ENCODE peak calls at places on chromosomes 16 and 17, in seven cellular contexts. Y is HFFc6, O is GM20000, S is astrocyte of the cerebellum, Q is BJ, P is glutamatergic neuron, D is retinal pigment epithelial cell. F is an unnamed sample.

GRCh38 chr16:67917852-67918236 is 13.8 kb downstream of the CTRL start:
- DNase-seq in O (no peak), D (no peak), P (no peak), Q (no peak), Y (peak), S (no peak), F (peak)

GRCh38 chr17:8887834-8888703 is 20.6 kb upstream of the PIK3R6 start:
- DNase-seq in O (no peak), D (no peak), S (no peak), Q (no peak), P (peak), Y (peak), F (no peak)

GRCh38 chr17:15945493-15946209 is 721 bp downstream of the ADORA2B start:
- DNase-seq in Q (no peak), S (no peak), O (peak), D (no peak), Y (no peak), P (no peak), F (no peak)

GRCh38 chr17:44176671-44177501 is 6.4 kb downstream of the ASB16 start:
- DNase-seq in Q (no peak), Y (no peak), O (no peak), D (no peak), S (no peak), P (no peak), F (no peak)

GRCh38 chr16:66880288-66881013 is at the start of gene PDP2:
- DNase-seq in O (peak), P (peak), D (peak), Y (peak), S (peak), Q (no peak), F (peak)

GRCh38 chr17:17999364-18000007 is 26.8 kb downstream of the DRC3 start:
- DNase-seq in O (no peak), Q (no peak), Y (no peak), S (no peak), P (no peak), D (no peak), F (no peak)

GRCh38 chr16:84444476-84444875 is 60.0 kb downstream of the MEAK7 start:
- DNase-seq in Y (no peak), D (no peak), O (no peak), Q (no peak), P (no peak), S (no peak), F (no peak)

GRCh38 chr16:29808219-29808900 is 2.0 kb downstream of the MAZ start:
- DNase-seq in S (no peak), Q (no peak), O (no peak), D (no peak), Y (no peak), P (no peak), F (no peak)

GRCh38 chr16:53166099-53166498 is 111.3 kb downstream of the CHD9 start:
- DNase-seq in Q (no peak), P (no peak), O (no peak), S (no peak), Y (no peak), D (peak), F (no peak)

GRCh38 chr16:1271380-1271749 is 15.5 kb downstream of the TPSD1 start:
- DNase-seq in Q (no peak), Y (no peak), S (no peak), D (no peak), O (no peak), P (no peak), F (no peak)

GRCh38 chr17:5226940-5227878 is 7.5 kb downstream of the SCIMP start:
- DNase-seq in P (no peak), Q (no peak), Y (no peak), S (no peak), O (peak), D (no peak), F (no peak)

GRCh38 chr16:27951752-27952151 is 111.8 kb downstream of the GSG1L start:
- DNase-seq in P (no peak), D (no peak), Q (no peak), Y (peak), S (no peak), O (no peak), F (peak)

GRCh38 chr17:66580601-66581385 is 254.1 kb upstream of the CACNG5 start:
- DNase-seq in Y (peak), S (no peak), O (no peak), D (no peak), P (no peak), Q (peak), F (no peak)

GRCh38 chr16:72597938-72598337 is 426.0 kb upstream of the PMFBP1 start:
- DNase-seq in P (no peak), S (no peak), D (no peak), O (no peak), Y (no peak), Q (no peak), F (no peak)

GRCh38 chr17:17818088-17818526 is 18.7 kb downstream of the SREBF1 start:
- DNase-seq in S (no peak), Y (peak), O (peak), P (no peak), D (no peak), Q (no peak), F (no peak)

GRCh38 chr17:65229596-65229995 is 92.4 kb downstream of the RGS9 start:
- DNase-seq in Y (no peak), Q (no peak), D (no peak), O (no peak), P (no peak), S (no peak), F (no peak)

GRCh38 chr17:65231662-65232335 is 94.6 kb downstream of the RGS9 start:
- DNase-seq in Q (peak), S (peak), Y (peak), O (peak), P (peak), D (no peak), F (peak)

GRCh38 chr17:65230040-65230439 is 92.9 kb downstream of the RGS9 start:
- DNase-seq in D (no peak), S (no peak), Q (no peak), P (no peak), Y (no peak), O (no peak), F (no peak)

GRCh38 chr17:65228734-65229390 is 91.7 kb downstream of the RGS9 start:
- DNase-seq in D (peak), Y (peak), S (no peak), O (peak), Q (peak), P (no peak), F (no peak)

GRCh38 chr17:65231086-65231485 is 93.9 kb downstream of the RGS9 start:
- DNase-seq in S (no peak), O (no peak), P (no peak), Y (no peak), Q (no peak), D (no peak), F (no peak)
- TF ChIP-seq CTCF in S (peak), O (no peak), P (no peak), Y (no peak), Q (peak), D (peak), F (no peak)

GRCh38 chr17:42096360-42097111 is 1.7 kb downstream of the ZNF385C start:
- DNase-seq in D (no peak), O (no peak), Y (no peak), S (no peak), Q (no peak), P (no peak), F (no peak)
- TF ChIP-seq CTCF in D (no peak), O (no peak), Y (peak), S (no peak), Q (no peak), P (peak), F (no peak)

DNA sequence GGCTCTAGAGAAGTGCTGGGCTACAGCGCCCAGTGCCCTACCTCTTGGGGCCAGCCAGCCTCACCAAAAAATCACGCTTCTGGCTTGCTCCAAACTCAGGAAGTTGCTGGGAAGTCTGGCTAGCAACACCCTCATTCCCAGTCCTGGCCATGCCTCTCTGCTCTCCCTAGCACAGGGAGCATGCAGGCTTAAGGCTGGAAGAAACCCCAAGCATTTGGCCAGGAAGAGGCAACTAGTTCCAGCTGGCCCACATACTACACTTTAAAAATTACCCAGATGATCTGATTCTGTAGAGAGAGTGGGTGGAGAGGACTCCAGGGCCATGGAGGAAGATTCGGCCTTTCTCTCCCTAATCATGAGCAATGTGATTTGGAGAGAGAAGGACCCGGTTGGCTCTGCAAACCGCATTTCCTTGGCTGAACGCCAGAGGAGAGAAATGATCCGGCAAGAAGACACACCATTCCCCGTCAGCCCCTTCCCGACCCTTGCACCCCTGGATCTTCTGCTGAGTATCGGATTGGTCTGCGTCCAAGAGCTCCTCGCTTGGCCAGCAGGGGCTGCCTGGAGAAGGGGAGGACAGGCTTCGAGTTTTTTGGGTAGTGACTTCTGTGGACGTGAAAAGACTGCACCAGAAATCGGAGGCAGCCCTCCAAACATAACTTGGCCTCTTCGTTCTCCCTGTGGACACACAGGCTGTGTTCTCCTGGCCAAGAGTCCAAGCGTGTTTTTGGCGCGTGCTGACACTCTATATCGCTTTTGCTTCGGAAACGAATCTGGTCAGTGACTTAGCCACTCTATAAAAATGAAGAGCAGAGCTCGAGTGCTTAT is 406.3 kb downstream of the WWOX start:
- DNase-seq in Q (no peak), P (no peak), Y (no peak), S (peak), D (no peak), O (no peak), F (no peak)
- TF ChIP-seq CTCF in Q (peak), P (no peak), Y (no peak), S (peak), D (no peak), O (no peak), F (no peak)

GRCh38 chr17:59785091-59785799 is 77.8 kb downstream of the VMP1 start:
- DNase-seq in Y (no peak), Q (no peak), O (no peak), S (no peak), P (no peak), D (no peak), F (no peak)

GRCh38 chr17:59783221-59784016 is 76.0 kb downstream of the VMP1 start:
- DNase-seq in S (no peak), O (no peak), D (no peak), P (no peak), Y (peak), Q (peak), F (no peak)

GRCh38 chr17:59786213-59786535 is 78.7 kb downstream of the VMP1 start:
- DNase-seq in Q (no peak), O (no peak), Y (no peak), D (no peak), P (no peak), S (no peak), F (no peak)

GRCh38 chr17:59790936-59791335 is 83.5 kb downstream of the VMP1 start:
- DNase-seq in S (no peak), Y (no peak), D (no peak), P (no peak), Q (no peak), O (no peak), F (no peak)

GRCh38 chr17:59786536-59787319 is 79.3 kb downstream of the VMP1 start:
- DNase-seq in P (no peak), Q (peak), Y (peak), D (peak), S (peak), O (peak), F (peak)
- TF ChIP-seq CTCF in P (no peak), Q (peak), Y (no peak), D (no peak), S (no peak), O (no peak), F (no peak)

GRCh38 chr17:10360578-10360977 is 12.2 kb downstream of the MYH13 start:
- DNase-seq in O (no peak), Q (no peak), S (no peak), Y (no peak), P (no peak), D (no peak), F (no peak)

GRCh38 chr17:10352866-10353265 is 19.9 kb downstream of the MYH13 start:
- DNase-seq in S (no peak), Q (no peak), P (no peak), D (no peak), Y (no peak), O (no peak), F (no peak)

DNA sequence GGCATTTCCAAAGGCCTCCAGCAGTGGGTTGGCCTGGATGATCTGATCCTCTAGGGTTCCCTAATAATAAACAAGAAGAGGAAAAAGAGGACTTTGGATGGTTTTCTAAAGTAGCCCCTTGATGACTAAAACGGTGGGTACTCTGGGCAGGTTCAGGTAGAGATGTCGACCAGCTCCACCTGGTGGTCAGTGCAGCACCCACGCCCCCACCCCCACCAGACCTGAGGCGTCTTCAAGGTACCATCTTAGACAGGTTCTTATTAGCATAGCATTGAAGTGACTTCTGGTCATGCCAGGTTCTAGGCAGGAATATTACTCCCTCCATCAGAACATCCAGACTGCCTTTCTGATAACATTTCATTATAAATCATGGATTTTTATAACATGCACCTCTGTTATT is 15.0 kb downstream of the MYH13 start:
- DNase-seq in D (no peak), Y (no peak), Q (no peak), S (no peak), O (peak), P (peak), F (no peak)
- TF ChIP-seq CTCF in D (peak), Y (peak), Q (peak), S (peak), O (peak), P (peak), F (peak)

DNA sequence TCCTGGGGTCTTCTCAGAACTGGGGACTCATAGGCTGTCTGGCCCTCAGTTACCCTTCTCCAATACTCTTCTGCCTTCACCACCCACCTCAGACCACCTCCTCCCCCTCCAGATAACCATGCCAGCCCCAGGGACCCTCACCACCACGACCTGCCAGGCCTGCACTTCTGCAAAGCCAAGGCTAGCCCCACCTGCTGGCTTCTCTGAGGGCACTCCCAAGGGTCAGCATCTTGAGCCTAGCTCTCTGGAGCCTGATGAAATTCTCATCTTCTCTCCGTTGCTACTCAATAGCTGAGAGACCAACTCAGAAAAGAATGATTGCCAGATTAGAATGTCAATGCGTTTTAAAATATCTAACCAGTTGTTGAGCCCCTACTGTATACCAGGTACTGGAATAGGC is 56.1 kb upstream of the LYRM9 start:
- DNase-seq in P (no peak), O (no peak), D (no peak), Q (no peak), Y (no peak), S (no peak), F (no peak)
- TF ChIP-seq CTCF in P (no peak), O (no peak), D (no peak), Q (no peak), Y (no peak), S (no peak), F (no peak)

DNA sequence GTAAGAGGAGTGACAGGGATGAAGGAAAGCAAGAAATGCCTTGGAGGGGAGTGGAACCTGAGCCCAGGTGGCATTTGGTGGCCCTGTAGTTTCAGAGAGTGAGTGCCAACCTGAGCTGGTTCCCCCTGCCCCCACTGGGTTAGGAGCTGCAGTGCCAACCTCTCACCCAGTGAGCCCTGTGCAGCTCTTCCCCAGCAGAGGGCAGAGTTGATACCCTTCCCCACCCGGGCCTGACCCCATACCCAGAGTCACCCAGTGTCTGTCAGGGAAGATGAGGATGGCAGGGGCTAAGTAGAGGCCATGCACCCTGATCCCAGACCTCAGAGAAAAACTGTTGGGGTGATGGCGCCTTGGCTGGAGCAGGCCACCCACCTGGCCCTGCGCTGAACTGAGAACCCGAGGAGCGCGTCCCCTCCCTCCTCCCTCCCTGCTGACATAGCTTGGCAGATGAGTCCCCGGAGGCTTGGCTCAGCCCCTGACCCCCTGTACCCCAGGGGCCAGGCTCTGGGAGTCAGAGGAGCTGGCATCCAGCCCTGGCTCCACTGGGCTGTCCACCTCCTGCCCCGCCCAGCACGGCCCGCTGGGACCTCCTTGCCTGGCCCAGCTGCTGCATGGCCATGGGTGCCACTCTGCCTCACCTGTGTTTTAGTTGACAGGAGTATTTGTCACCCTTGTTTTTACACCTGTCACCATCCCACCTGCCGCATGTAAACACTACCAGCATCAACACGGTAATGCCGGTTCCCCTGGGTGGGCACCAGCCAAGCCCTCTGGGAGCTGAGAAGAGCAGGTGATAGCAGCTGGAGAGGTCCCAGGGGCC is 113.9 kb downstream of the AMFR start:
- DNase-seq in S (no peak), O (no peak), D (no peak), Q (no peak), Y (no peak), P (no peak), F (no peak)
- TF ChIP-seq CTCF in S (no peak), O (no peak), D (peak), Q (no peak), Y (peak), P (no peak), F (no peak)

GRCh38 chr16:88685156-88686061 is 898 bp downstream of the SNAI3 start:
- DNase-seq in O (no peak), P (no peak), Y (peak), Q (no peak), S (no peak), D (no peak), F (no peak)
- TF ChIP-seq CTCF in O (peak), P (peak), Y (peak), Q (peak), S (peak), D (peak), F (peak)

DNA sequence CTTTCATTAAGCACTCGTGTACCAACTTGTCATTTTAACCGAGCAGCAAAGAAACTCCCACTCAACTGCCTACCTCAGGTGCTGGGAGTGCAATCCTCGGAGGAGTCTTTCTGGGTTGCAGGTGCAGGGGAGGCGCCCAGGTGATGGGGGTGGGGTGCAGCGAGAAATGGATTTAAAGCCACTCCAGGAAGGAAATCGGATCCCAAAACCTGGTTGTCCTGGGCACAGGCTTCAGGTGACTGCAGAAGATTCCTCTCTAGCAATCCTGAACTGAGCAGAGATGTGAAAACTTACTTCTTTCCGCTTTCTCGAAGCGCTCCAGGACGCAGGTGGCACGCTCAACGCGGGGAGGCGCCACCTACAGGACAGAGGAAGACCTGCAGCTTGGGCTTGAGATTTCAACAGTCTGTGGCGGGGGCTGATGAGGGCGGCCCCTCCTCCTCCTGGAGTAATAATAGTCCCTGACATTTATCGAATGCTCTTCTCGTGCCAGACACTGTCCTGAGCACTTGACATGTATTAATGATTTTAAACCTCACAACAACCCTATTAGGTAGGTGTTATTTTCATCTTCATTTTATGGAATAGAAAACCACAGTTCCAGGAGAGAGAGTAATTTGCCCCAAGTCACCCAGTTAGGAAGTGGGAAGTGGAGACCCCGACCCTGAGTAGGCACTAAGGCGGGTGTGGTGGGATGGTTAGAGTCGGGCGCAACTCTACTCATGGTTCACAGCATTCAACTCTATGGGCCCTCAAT is 27.2 kb upstream of the SKAP1 start:
- DNase-seq in Y (peak), O (peak), D (no peak), S (peak), Q (no peak), P (peak), F (no peak)
- TF ChIP-seq CTCF in Y (peak), O (peak), D (peak), S (peak), Q (peak), P (peak), F (peak)